ENCODE peak calls at places on chromosomes 4 and X, in five cellular contexts. R is EL, T is amygdala, Z is AG20443, D is Panc1. N is an unnamed sample.

GRCh38 chr4:172256820-172257219 is 443.6 kb downstream of the GALNTL6 start:
- DNase-seq in R (no peak), T (no peak), Z (no peak), D (no peak), N (no peak)

GRCh38 chr4:184574861-184575260 is 74.4 kb downstream of the CASP3 start:
- DNase-seq in R (no peak), T (no peak), Z (no peak), D (no peak), N (no peak)

GRCh38 chrX:15059488-15059887 is 186.3 kb downstream of the MOSPD2 start:
- DNase-seq in R (no peak), T (no peak), Z (peak), D (no peak), N (no peak)

GRCh38 chr4:119794681-119795080 is 166.1 kb upstream of the PDE5A start:
- DNase-seq in R (no peak), T (no peak), Z (no peak), D (no peak), N (no peak)

GRCh38 chr4:173698557-173699262 is 168.7 kb upstream of the HAND2 start:
- DNase-seq in R (no peak), T (no peak), Z (peak), D (no peak), N (no peak)

GRCh38 chr4:1330761-1331590 is 16.0 kb upstream of the UVSSA start:
- DNase-seq in R (no peak), T (no peak), Z (no peak), D (no peak), N (no peak)

GRCh38 chr4:121050251-121050650 is 22.1 kb downstream of the NDNF start:
- DNase-seq in R (no peak), T (no peak), Z (no peak), D (no peak), N (no peak)

GRCh38 chrX:116272328-116272727 is 101.8 kb downstream of the AGTR2 start:
- DNase-seq in R (peak), T (no peak), Z (peak), D (no peak), N (no peak)

GRCh38 chr4:56681158-56681848 is at the start of gene HOPX:
- DNase-seq in R (no peak), T (no peak), Z (no peak), D (no peak), N (no peak)

GRCh38 chrX:64850371-64851082 is 125.7 kb downstream of the ZC4H2 start:
- DNase-seq in R (no peak), T (no peak), Z (no peak), D (no peak), N (no peak)

GRCh38 chr4:95674451-95675095 is 125.8 kb upstream of the UNC5C start:
- DNase-seq in R (no peak), T (no peak), Z (no peak), D (no peak), N (no peak)

GRCh38 chr4:181601118-181601517 is 642.1 kb upstream of the TENM3 start:
- DNase-seq in R (peak), T (no peak), Z (no peak), D (no peak), N (no peak)

GRCh38 chr4:172950990-172951389 is 217.6 kb upstream of the GALNT7 start:
- DNase-seq in R (no peak), T (no peak), Z (no peak), D (no peak), N (no peak)

N was measured in tibial nerve.